ENCODE peak calls at places on chromosomes 6 and 20, in six cellular contexts. K is H9, S is mesendoderm, M is H1, U is mesenchymal stem cell, Q is IMR-90. H is an unnamed sample.

GRCh38 chr20:25341716-25342680 is 48.6 kb downstream of the ABHD12 start:
- DNase-seq in K (no peak), M (no peak), Q (peak; percentile 21), U (peak; percentile 29), S (no peak), H (no peak)

GRCh38 chr6:142015011-142015410 is 117.7 kb upstream of the GJE1 start:
- DNase-seq in Q (no peak), S (peak; percentile 98), K (peak; percentile 45), M (no peak), U (peak; percentile 14), H (no peak)

GRCh38 chr6:3159805-3160781 is 2.7 kb upstream of the TUBB2A start:
- DNase-seq in S (peak; percentile 83), Q (no peak), U (peak; percentile 84), K (peak; percentile 76), M (no peak), H (peak; percentile 81)

GRCh38 chr20:53847118-53847842 is 223.1 kb downstream of the BCAS1 start:
- DNase-seq in S (no peak), U (no peak), Q (no peak), M (no peak), K (no peak), H (no peak)

GRCh38 chr6:5547571-5547970 is 286.3 kb downstream of the FARS2 start:
- DNase-seq in K (no peak), Q (no peak), S (no peak), M (no peak), U (no peak), H (no peak)

GRCh38 chr6:5827061-5828037 is 179.4 kb downstream of the NRN1 start:
- DNase-seq in M (no peak), K (no peak), U (no peak), Q (no peak), S (no peak), H (no peak)

GRCh38 chr6:100088009-100088408 is 94.0 kb upstream of the MCHR2 start:
- DNase-seq in K (no peak), Q (peak; percentile 73), S (no peak), M (no peak), U (peak; percentile 42), H (no peak)

GRCh38 chr6:110856296-110856695 is 18.3 kb upstream of the AMD1 start:
- DNase-seq in S (no peak), Q (no peak), M (no peak), U (no peak), K (no peak), H (no peak)

GRCh38 chr6:35048631-35049083 is 92.5 kb downstream of the TCP11 start:
- DNase-seq in Q (peak; percentile 94), K (peak; percentile 68), S (peak; percentile 58), M (no peak), U (peak; percentile 98), H (no peak)

GRCh38 chr6:6911391-6911790 is 196.4 kb upstream of the RREB1 start:
- DNase-seq in S (no peak), K (no peak), U (no peak), Q (no peak), M (no peak), H (no peak)

GRCh38 chr6:157227202-157228166 is 95.8 kb downstream of the TMEM242 start:
- DNase-seq in M (no peak), K (no peak), S (peak; percentile 33), Q (no peak), U (no peak), H (no peak)

GRCh38 chr6:136526196-136526930 is 23.9 kb downstream of the MAP7 start:
- DNase-seq in M (peak; percentile 51), Q (peak; percentile 63), K (peak; percentile 84), S (peak; percentile 92), U (peak; percentile 60), H (no peak)

GRCh38 chr6:52725133-52725529 is 38.1 kb downstream of the GSTA2 start:
- DNase-seq in M (no peak), S (no peak), K (no peak), Q (no peak), U (no peak), H (peak; percentile 3)

GRCh38 chr20:56391037-56391436 is 978 bp downstream of the AURKA start:
- DNase-seq in U (no peak), M (no peak), S (peak; percentile 5), K (no peak), Q (no peak), H (no peak)

GRCh38 chr6:43180985-43181384 is 1.0 kb upstream of the CUL9 start:
- DNase-seq in K (no peak), M (no peak), S (peak; percentile 52), U (peak; percentile 47), Q (peak; percentile 19), H (no peak)

GRCh38 chr20:48831702-48832422 is 4.1 kb upstream of the PREX1 start:
- DNase-seq in Q (peak; percentile 39), U (peak; percentile 32), M (no peak), K (no peak), S (no peak), H (peak; percentile 24)

GRCh38 chr20:33812673-33813462 is 1.7 kb downstream of the CHMP4B start:
- DNase-seq in Q (no peak), U (peak; percentile 52), S (no peak), K (no peak), M (no peak), H (peak; percentile 53)

GRCh38 chr6:75445738-75446137 is 47.9 kb downstream of the FILIP1 start:
- DNase-seq in U (no peak), S (no peak), M (no peak), K (no peak), Q (no peak), H (no peak)

GRCh38 chr6:43129434-43130194 is 41.5 kb upstream of the SRF start:
- DNase-seq in Q (peak; percentile 35), U (peak; percentile 42), K (no peak), S (peak; percentile 71), M (no peak), H (no peak)

GRCh38 chr20:58623579-58624473 is 27.3 kb upstream of the STX16 start:
- DNase-seq in Q (peak; percentile 97), U (peak; percentile 96), S (no peak), K (no peak), M (peak; percentile 41), H (peak; percentile 83)
- H3K4ac ChIP-seq in Q (peak overlapping the region; percentile 100), U (peak overlapping the region; percentile 49), S (no peak overlapping the region), K (no peak overlapping the region), M (no peak overlapping the region), H (peak overlapping the region; percentile 56)

DNA sequence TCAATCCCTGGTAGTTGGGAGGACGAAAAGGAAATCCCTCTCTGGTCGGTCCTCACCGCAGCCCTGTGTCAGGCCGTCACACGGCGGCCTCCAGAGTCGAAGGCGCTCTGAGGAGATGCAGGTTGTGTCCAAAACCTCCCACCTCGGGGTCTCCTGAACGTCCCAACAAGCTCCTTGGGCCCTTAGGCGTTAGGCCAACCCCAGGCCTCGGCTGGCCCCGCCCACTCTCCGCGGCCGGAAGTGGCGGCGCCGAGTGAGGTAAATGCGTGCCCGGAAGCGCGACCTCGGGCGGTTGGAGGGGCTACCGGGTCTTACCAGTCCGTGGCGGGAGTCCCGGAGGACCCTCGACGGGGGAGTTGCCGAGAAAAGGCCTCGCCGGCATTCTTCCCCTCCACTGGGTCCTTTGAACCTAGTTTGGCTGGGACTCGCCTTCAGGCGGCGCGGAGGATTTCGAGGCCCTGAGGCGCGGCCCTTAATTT is at the start of gene TDRD6:
- DNase-seq in K (peak; percentile 34), M (no peak), Q (no peak), S (no peak), U (no peak), H (no peak)
- H3K4ac ChIP-seq in K (no peak within 1 kb of the TSS), M (no peak within 1 kb of the TSS), Q (no peak within 1 kb of the TSS), S (no peak within 1 kb of the TSS), U (no peak within 1 kb of the TSS), H (no peak within 1 kb of the TSS)

DNA sequence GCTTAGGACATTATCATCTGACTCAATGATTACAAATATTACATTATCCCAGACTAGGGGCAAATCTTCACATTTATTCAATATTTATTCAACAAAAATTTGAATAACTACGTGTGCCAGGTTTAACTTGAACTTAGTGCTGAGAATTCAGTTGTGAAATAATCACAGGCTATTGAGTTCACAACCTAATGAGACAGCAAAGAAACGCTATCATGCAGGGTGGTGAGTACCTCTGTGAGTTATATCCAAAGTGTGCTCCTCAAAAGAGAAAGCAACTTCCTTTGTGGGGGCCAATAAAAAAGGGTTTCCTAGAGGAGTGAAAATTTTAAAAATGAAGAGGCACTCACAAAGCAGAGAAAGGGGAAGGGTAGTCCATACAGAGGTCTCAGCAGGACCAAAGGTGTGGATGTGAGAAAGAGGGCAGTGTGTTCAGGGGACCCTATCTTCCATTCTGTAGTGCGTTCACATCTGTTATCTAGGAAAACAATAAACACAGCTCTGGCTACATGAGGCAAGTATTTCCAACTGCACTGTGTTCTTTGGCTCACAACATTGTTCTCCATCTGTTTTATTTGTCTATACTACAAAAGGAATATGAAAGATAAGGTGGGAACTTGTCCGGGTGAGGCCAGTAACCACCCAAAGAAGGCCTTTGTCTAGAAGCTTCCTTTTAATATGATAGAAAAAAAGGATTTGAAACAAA is 155.4 kb upstream of the MARCKS start:
- DNase-seq in S (no peak), Q (no peak), M (no peak), U (no peak), K (no peak), H (no peak)
- H3K4ac ChIP-seq in S (no peak overlapping the region), Q (no peak overlapping the region), M (no peak overlapping the region), U (no peak overlapping the region), K (no peak overlapping the region), H (no peak overlapping the region)

DNA sequence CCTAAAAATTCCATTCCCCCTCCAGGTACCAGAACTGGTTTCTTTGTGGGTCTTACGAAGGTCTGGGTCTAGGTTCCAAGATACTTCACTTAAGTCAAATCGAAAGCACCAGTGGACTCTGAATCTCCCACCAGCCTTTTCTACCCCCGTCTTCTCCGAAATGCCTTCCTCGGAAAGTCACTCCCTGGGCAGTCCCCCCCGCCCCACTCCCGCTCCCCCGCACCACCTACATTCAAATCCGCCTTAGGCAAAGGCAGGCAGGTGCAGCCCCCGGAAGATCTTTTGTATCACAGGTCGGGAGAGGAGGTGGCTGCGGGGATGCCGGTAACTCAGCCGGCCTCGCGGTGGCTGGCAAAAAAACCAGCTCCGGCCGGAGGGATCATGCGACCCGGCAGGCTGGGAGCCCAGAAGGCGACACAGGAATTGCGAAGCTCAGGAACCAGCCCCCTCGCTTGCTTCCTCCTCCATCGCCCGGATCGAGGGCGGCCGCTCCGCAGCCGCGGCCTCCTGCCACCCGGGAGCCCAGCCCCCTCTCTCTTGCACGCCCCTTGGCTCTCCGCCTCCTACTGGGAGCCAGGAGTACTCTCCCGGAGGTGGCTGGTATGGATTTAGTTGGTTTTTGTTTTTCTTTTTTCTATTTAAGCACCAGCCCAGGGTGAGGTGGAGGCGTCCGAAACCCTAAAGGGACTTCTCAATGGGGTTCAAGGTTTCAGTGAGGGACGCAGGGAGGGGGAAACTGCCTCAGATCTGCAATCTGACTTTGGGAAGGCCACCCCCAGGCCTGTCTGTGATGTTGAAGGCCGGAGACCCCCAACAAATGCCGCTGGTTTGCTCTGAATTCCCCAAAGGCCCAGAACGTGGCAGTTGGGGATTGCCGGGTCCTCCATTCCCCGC is at the start of gene BCL2L1:
- DNase-seq in K (peak; percentile 81), S (peak; percentile 93), M (no peak), U (peak; percentile 95), Q (peak; percentile 82), H (peak; percentile 86)
- H3K4ac ChIP-seq in K (no peak within 1 kb of the TSS), S (peak within 1 kb of the TSS; percentile 74), M (peak within 1 kb of the TSS; percentile 94), U (peak within 1 kb of the TSS; percentile 93), Q (peak within 1 kb of the TSS; percentile 100), H (peak within 1 kb of the TSS; percentile 97)